ENCODE peak calls at places on chromosomes 11 and 22, in five cellular contexts. One of them, this sample, is unnamed.
A peak's percentile ranks its signal among the peaks of the same experiment; 100 is the strongest.

GRCh38 chr22:29765905-29766631 is 739 bp downstream of the ZMAT5 start:
- DNase-seq in GM06990: no peak
- DNase-seq in tibial nerve: no peak
- DNase-seq in Peyer's patch: no peak
- DNase-seq in IMR-90: no peak
- DNase-seq in this sample: no peak

GRCh38 chr11:7098235-7098832 is 9.5 kb downstream of the RBMXL2 start:
- DNase-seq in IMR-90: peak; percentile 46
- DNase-seq in Peyer's patch: no peak
- DNase-seq in tibial nerve: no peak
- DNase-seq in GM06990: no peak
- DNase-seq in this sample: no peak

GRCh38 chr11:1927151-1928037 is 7.9 kb downstream of the TNNT3 start:
- DNase-seq in Peyer's patch: peak; percentile 47
- DNase-seq in tibial nerve: no peak
- DNase-seq in GM06990: no peak
- DNase-seq in IMR-90: no peak
- DNase-seq in this sample: no peak

GRCh38 chr22:35612903-35613302 is 4.2 kb downstream of the MB start:
- DNase-seq in Peyer's patch: no peak
- DNase-seq in GM06990: no peak
- DNase-seq in tibial nerve: no peak
- DNase-seq in IMR-90: no peak
- DNase-seq in this sample: peak; percentile 63

GRCh38 chr11:130156108-130157022 is 3.2 kb upstream of the ST14 start:
- DNase-seq in tibial nerve: no peak
- DNase-seq in GM06990: no peak
- DNase-seq in IMR-90: no peak
- DNase-seq in Peyer's patch: no peak
- DNase-seq in this sample: no peak

GRCh38 chr11:6452219-6452618 is 11.4 kb upstream of the HPX start:
- DNase-seq in tibial nerve: no peak
- DNase-seq in IMR-90: peak; percentile 19
- DNase-seq in Peyer's patch: no peak
- DNase-seq in GM06990: no peak
- DNase-seq in this sample: no peak

GRCh38 chr11:108906329-108906728 is 241.5 kb downstream of the DDX10 start:
- DNase-seq in tibial nerve: no peak
- DNase-seq in IMR-90: peak; percentile 82
- DNase-seq in Peyer's patch: no peak
- DNase-seq in GM06990: no peak
- DNase-seq in this sample: no peak

GRCh38 chr11:118785362-118785761 is 5.6 kb downstream of the DDX6 start:
- DNase-seq in tibial nerve: no peak
- DNase-seq in IMR-90: peak; percentile 52
- DNase-seq in Peyer's patch: no peak
- DNase-seq in GM06990: no peak
- DNase-seq in this sample: no peak

GRCh38 chr11:122756417-122756816 is 81.9 kb upstream of the CRTAM start:
- DNase-seq in tibial nerve: peak; percentile 18
- DNase-seq in GM06990: no peak
- DNase-seq in IMR-90: no peak
- DNase-seq in Peyer's patch: no peak
- DNase-seq in this sample: peak; percentile 33

GRCh38 chr11:2088746-2089535 is 50.2 kb downstream of the IGF2 start:
- DNase-seq in IMR-90: no peak
- DNase-seq in tibial nerve: no peak
- DNase-seq in Peyer's patch: no peak
- DNase-seq in GM06990: no peak
- DNase-seq in this sample: no peak

GRCh38 chr11:69483696-69484426 is 2.4 kb downstream of the LINC01488 start:
- DNase-seq in GM06990: no peak
- DNase-seq in IMR-90: no peak
- DNase-seq in tibial nerve: no peak
- DNase-seq in Peyer's patch: peak; percentile 27
- DNase-seq in this sample: peak; percentile 9

GRCh38 chr11:3962406-3962840 is 107.0 kb downstream of the STIM1 start:
- DNase-seq in Peyer's patch: no peak
- DNase-seq in GM06990: no peak
- DNase-seq in tibial nerve: no peak
- DNase-seq in IMR-90: peak; percentile 67
- DNase-seq in this sample: no peak

GRCh38 chr11:12761029-12761428 is 86.8 kb downstream of the TEAD1 start:
- DNase-seq in GM06990: no peak
- DNase-seq in tibial nerve: no peak
- DNase-seq in Peyer's patch: no peak
- DNase-seq in IMR-90: peak; percentile 58
- DNase-seq in this sample: no peak

GRCh38 chr22:17131686-17132085 is 10.5 kb upstream of the TMEM121B start:
- DNase-seq in tibial nerve: no peak
- DNase-seq in GM06990: no peak
- DNase-seq in IMR-90: no peak
- DNase-seq in Peyer's patch: peak; percentile 9
- DNase-seq in this sample: no peak

GRCh38 chr11:60872124-60872951 is 5.0 kb downstream of the ZP1 start:
- DNase-seq in GM06990: no peak
- DNase-seq in Peyer's patch: peak; percentile 41
- DNase-seq in IMR-90: peak; percentile 73
- DNase-seq in tibial nerve: peak; percentile 39
- DNase-seq in this sample: peak; percentile 56

GRCh38 chr11:62061356-62062222 is 62.2 kb upstream of the INCENP start:
- DNase-seq in Peyer's patch: no peak
- DNase-seq in IMR-90: no peak
- DNase-seq in tibial nerve: no peak
- DNase-seq in GM06990: no peak
- DNase-seq in this sample: no peak

GRCh38 chr11:110075087-110075821 is 17.9 kb upstream of the ZC3H12C start:
- DNase-seq in GM06990: no peak
- DNase-seq in tibial nerve: no peak
- DNase-seq in IMR-90: no peak
- DNase-seq in Peyer's patch: peak; percentile 58
- DNase-seq in this sample: no peak

GRCh38 chr11:34459507-34460162 is 20.9 kb downstream of the CAT start:
- DNase-seq in Peyer's patch: no peak
- DNase-seq in GM06990: no peak
- DNase-seq in tibial nerve: no peak
- DNase-seq in IMR-90: no peak
- DNase-seq in this sample: no peak

GRCh38 chr11:34460335-34460734 is 21.6 kb downstream of the CAT start:
- DNase-seq in tibial nerve: no peak
- DNase-seq in IMR-90: no peak
- DNase-seq in GM06990: no peak
- DNase-seq in Peyer's patch: no peak
- DNase-seq in this sample: no peak

GRCh38 chr11:34457607-34458006 is 18.9 kb downstream of the CAT start:
- DNase-seq in tibial nerve: no peak
- DNase-seq in GM06990: no peak
- DNase-seq in Peyer's patch: no peak
- DNase-seq in IMR-90: no peak
- DNase-seq in this sample: no peak

GRCh38 chr11:34461215-34461614 is 22.5 kb downstream of the CAT start:
- DNase-seq in Peyer's patch: no peak
- DNase-seq in IMR-90: no peak
- DNase-seq in tibial nerve: no peak
- DNase-seq in GM06990: no peak
- DNase-seq in this sample: no peak

DNA sequence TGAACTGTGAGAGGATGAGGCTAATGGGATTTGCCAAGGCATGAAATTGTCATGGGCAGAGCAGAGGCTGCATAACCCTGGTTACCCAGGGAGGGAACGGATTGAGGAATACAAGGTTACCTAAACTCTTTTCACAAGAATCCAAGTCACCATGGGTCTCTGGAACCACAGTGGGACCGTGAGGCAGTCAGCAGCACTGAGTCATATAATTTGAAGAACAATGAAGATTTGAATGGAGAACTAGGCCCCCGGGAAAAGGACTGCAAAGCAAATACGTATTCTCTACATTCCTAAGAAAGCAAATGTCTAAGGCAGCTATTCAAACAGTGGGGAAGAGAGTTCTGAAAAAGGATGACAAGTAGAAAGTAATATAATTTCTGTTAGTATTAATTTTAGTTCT is 19.8 kb downstream of the CAT start:
- DNase-seq in GM06990: no peak
- DNase-seq in IMR-90: no peak
- DNase-seq in Peyer's patch: no peak
- DNase-seq in tibial nerve: no peak
- DNase-seq in this sample: no peak
- H3K36me3 ChIP-seq in GM06990: peaks cover 7% of the 10 kb centered on the region
- H3K36me3 ChIP-seq in IMR-90: peaks cover 37% of the 10 kb centered on the region
- H3K36me3 ChIP-seq in Peyer's patch: no peaks in the 10 kb centered on the region
- H3K36me3 ChIP-seq in tibial nerve: peaks cover 25% of the 10 kb centered on the region
- H3K36me3 ChIP-seq in this sample: peaks cover 98% of the 10 kb centered on the region

GRCh38 chr11:77884186-77884828 is 63.4 kb downstream of the AAMDC start:
- DNase-seq in tibial nerve: no peak
- DNase-seq in Peyer's patch: no peak
- DNase-seq in IMR-90: peak; percentile 85
- DNase-seq in GM06990: no peak
- DNase-seq in this sample: no peak
- H3K36me3 ChIP-seq in tibial nerve: peaks cover 11% of the 10 kb centered on the region
- H3K36me3 ChIP-seq in Peyer's patch: no peaks in the 10 kb centered on the region
- H3K36me3 ChIP-seq in IMR-90: peaks cover 13% of the 10 kb centered on the region
- H3K36me3 ChIP-seq in GM06990: peaks cover 2% of the 10 kb centered on the region
- H3K36me3 ChIP-seq in this sample: peaks cover 60% of the 10 kb centered on the region

DNA sequence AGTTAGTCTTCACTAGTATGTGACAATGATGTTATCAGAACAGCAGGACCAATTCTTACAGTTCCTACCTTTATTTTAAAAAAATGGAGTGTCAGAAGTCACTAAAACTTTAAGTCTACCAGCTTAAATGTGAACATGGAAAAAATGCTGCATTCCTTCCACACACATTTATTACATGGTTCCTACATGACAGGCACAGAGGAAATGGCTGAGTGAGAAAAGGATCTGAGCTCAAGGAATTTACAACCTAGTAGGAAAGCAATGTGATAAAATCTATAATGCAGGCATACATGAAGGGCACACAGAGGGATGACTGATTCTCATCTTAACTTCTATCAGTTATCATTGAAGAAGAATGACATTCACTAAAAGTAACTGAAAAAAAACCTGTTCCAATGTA is 23.0 kb downstream of the CLDN25 start:
- DNase-seq in tibial nerve: no peak
- DNase-seq in IMR-90: no peak
- DNase-seq in Peyer's patch: no peak
- DNase-seq in GM06990: no peak
- DNase-seq in this sample: no peak
- H3K36me3 ChIP-seq in tibial nerve: peaks cover 11% of the 10 kb centered on the region
- H3K36me3 ChIP-seq in IMR-90: peaks cover 11% of the 10 kb centered on the region
- H3K36me3 ChIP-seq in Peyer's patch: peaks cover under 1% of the 10 kb centered on the region
- H3K36me3 ChIP-seq in GM06990: peaks cover 6% of the 10 kb centered on the region
- H3K36me3 ChIP-seq in this sample: peaks cover 95% of the 10 kb centered on the region

DNA sequence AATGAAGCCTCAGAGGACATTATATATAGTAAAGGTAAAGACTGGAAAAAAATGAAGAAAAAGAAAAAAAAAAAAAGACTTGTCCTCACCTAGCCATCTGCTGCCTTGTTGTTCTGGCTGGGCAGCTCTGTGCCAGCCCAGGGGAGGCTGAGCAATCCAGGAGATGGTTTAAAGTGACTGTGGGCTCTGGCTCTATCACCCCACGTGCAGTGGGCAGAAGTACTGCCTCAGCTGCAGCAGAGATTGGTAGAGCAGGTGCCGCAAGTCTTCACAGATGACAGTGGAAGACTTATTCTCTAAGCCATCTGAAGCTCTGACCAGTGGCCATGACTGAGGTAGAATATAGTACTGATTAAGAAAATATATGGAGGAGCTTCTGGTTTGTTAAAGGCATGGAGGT is 62.2 kb downstream of the SGSM3 start:
- DNase-seq in IMR-90: no peak
- DNase-seq in GM06990: no peak
- DNase-seq in tibial nerve: no peak
- DNase-seq in Peyer's patch: no peak
- DNase-seq in this sample: no peak
- H3K36me3 ChIP-seq in IMR-90: peaks cover 34% of the 10 kb centered on the region
- H3K36me3 ChIP-seq in GM06990: peaks cover 23% of the 10 kb centered on the region
- H3K36me3 ChIP-seq in tibial nerve: peaks cover 6% of the 10 kb centered on the region
- H3K36me3 ChIP-seq in Peyer's patch: no peaks in the 10 kb centered on the region
- H3K36me3 ChIP-seq in this sample: peaks cover 45% of the 10 kb centered on the region